ENCODE peak calls at places on chromosomes 3 and 15, in nine cellular contexts. H is fibroblast of lung; F is pancreas; Y is SK-N-SH; I is upper lobe of right lung; U is CD8-positive, alpha-beta T cell; M is cardiac muscle cell; P is heart right ventricle; K is A549. Z is an unnamed sample. For H3K4me1, the result is how much of the 10 kb centered on the place peaks cover.

GRCh38 chr3:109643590-109643989 is 306.2 kb upstream of the DPPA4 start:
- DNase-seq in I (no peak), U (no peak), P (no peak), F (no peak), H (peak), M (no peak), Y (no peak), K (peak), Z (no peak)

GRCh38 chr3:89419647-89420141 is 312.3 kb downstream of the EPHA3 start:
- DNase-seq in M (no peak), H (peak), Y (no peak), U (no peak), F (no peak), K (no peak), I (no peak), P (no peak), Z (no peak)

GRCh38 chr3:34683851-34684250 is 885.4 kb downstream of the PDCD6IP start:
- DNase-seq in P (peak), I (peak), M (peak), F (peak), U (no peak), K (peak), H (peak), Y (peak), Z (peak)

GRCh38 chr3:52099006-52099405 is 42.6 kb upstream of the DUSP7 start:
- DNase-seq in I (peak), U (no peak), Y (no peak), K (no peak), P (no peak), H (peak), M (peak), F (no peak), Z (no peak)

GRCh38 chr3:191455257-191455952 is 5.6 kb upstream of the PYDC2 start:
- DNase-seq in H (no peak), K (no peak), P (no peak), M (no peak), F (no peak), Y (no peak), I (no peak), U (no peak), Z (no peak)

GRCh38 chr3:155921486-155921885 is 51.0 kb downstream of the GMPS start:
- DNase-seq in P (no peak), U (no peak), I (no peak), H (no peak), M (no peak), K (no peak), Y (no peak), F (no peak), Z (no peak)

GRCh38 chr15:98286831-98287230 is 326.3 kb downstream of the ARRDC4 start:
- DNase-seq in Y (no peak), H (no peak), I (no peak), M (no peak), U (no peak), P (no peak), K (no peak), F (no peak), Z (no peak)

GRCh38 chr3:13657660-13658435 is 108.9 kb downstream of the FBLN2 start:
- DNase-seq in Y (peak), P (peak), F (peak), M (peak), K (peak), H (no peak), U (peak), I (peak), Z (peak)

GRCh38 chr15:81275711-81276417 is 48.1 kb downstream of the STARD5 start:
- DNase-seq in U (no peak), M (no peak), K (no peak), H (peak), F (no peak), I (no peak), Y (no peak), P (no peak), Z (no peak)

GRCh38 chr15:70099966-70100494 is 2.3 kb upstream of the TLE3 start:
- DNase-seq in Y (no peak), H (peak), K (no peak), I (no peak), P (no peak), M (peak), U (no peak), F (no peak), Z (no peak)

GRCh38 chr3:8557298-8557697 is 55.7 kb downstream of the LMCD1 start:
- DNase-seq in I (no peak), F (no peak), H (no peak), Y (no peak), U (no peak), M (no peak), P (no peak), K (no peak), Z (peak)

GRCh38 chr3:59862686-59863085 is 812.9 kb upstream of the CFAP20DC start:
- DNase-seq in M (no peak), U (no peak), Y (no peak), K (peak), H (peak), I (no peak), P (no peak), F (no peak), Z (no peak)

GRCh38 chr15:89419370-89419984 is 76.9 kb downstream of the RHCG start:
- DNase-seq in U (no peak), M (peak), F (peak), H (peak), K (peak), Y (no peak), P (peak), I (no peak), Z (peak)

GRCh38 chr15:74873756-74874424 is 725 bp upstream of the SCAMP2 start:
- DNase-seq in P (no peak), K (peak), M (no peak), U (no peak), Y (peak), H (no peak), F (no peak), I (no peak), Z (no peak)

GRCh38 chr3:65972765-65973164 is 66.0 kb downstream of the MAGI1 start:
- DNase-seq in I (no peak), H (no peak), U (no peak), M (no peak), Y (no peak), K (no peak), F (no peak), P (no peak), Z (no peak)
- TF ChIP-seq CTCF in I (no peak), H (no peak), U (no peak), M (no peak), Y (no peak), K (no peak), F (no peak), P (no peak), Z (no peak)

DNA sequence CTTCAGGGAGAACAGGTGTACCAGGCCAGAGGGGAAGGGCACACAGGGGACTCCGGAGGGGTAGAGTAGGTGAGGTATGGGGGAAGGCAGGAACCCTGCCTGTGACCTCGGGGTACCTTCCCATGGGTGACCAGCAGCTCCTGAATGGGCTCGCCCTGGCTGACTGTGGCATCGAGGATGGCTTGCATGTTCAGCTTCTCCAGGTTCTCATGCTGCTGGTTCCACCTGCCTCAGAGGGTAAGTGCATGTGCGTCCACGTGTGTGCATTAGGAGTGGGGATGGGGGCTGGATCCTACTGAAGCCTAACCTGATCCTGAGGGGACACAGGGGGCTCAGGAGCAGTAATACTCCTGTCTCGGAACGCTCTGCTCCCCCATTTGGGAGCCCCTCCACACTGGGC is 524 bp downstream of the ZMYND10 start:
- DNase-seq in I (no peak), M (no peak), U (no peak), H (no peak), Y (no peak), F (no peak), P (no peak), K (no peak), Z (no peak)
- H3K4me3 ChIP-seq in I (peak), M (peak), U (peak), H (peak), Y (no peak), F (no peak), P (peak), K (peak), Z (peak)

GRCh38 chr3:100844063-100844936 is 135.0 kb downstream of the TFG start:
- DNase-seq in I (no peak), P (no peak), F (no peak), U (no peak), M (no peak), H (peak), Y (no peak), K (no peak), Z (no peak)
- H3K4me1 ChIP-seq in I (under half), P (under half), F (under half), U (under half), M (under half), H (under half), Y (under half), K (under half), Z (under half)

GRCh38 chr15:82580713-82581112 is 40.5 kb upstream of the RPS17 start:
- DNase-seq in H (no peak), M (no peak), U (no peak), I (no peak), F (no peak), P (no peak), K (no peak), Y (no peak), Z (no peak)
- TF ChIP-seq CTCF in H (no peak), M (no peak), U (no peak), I (no peak), F (no peak), P (no peak), K (no peak), Y (no peak), Z (no peak)

GRCh38 chr3:120560304-120561250 is 35.6 kb upstream of the NDUFB4 start:
- DNase-seq in Y (no peak), H (peak), F (no peak), M (no peak), K (no peak), I (no peak), P (no peak), U (no peak), Z (no peak)
- H3K4me3 ChIP-seq in Y (peak), H (no peak), F (no peak), M (no peak), K (no peak), I (no peak), P (no peak), U (no peak), Z (no peak)

GRCh38 chr15:58527573-58528196 is 95.9 kb downstream of the LIPC start:
- DNase-seq in P (no peak), U (no peak), H (no peak), I (no peak), Y (no peak), M (no peak), F (no peak), K (no peak), Z (no peak)

GRCh38 chr15:58525926-58526538 is 94.2 kb downstream of the LIPC start:
- DNase-seq in K (no peak), H (no peak), U (no peak), M (no peak), Y (no peak), I (no peak), F (no peak), P (no peak), Z (no peak)

GRCh38 chr15:58528197-58528870 is 96.5 kb downstream of the LIPC start:
- DNase-seq in F (peak), H (peak), M (peak), U (no peak), Y (no peak), I (no peak), P (no peak), K (peak), Z (no peak)

GRCh38 chr15:58529041-58529440 is 97.2 kb downstream of the LIPC start:
- DNase-seq in Y (no peak), F (no peak), U (no peak), K (no peak), H (no peak), I (no peak), P (no peak), M (no peak), Z (no peak)

DNA sequence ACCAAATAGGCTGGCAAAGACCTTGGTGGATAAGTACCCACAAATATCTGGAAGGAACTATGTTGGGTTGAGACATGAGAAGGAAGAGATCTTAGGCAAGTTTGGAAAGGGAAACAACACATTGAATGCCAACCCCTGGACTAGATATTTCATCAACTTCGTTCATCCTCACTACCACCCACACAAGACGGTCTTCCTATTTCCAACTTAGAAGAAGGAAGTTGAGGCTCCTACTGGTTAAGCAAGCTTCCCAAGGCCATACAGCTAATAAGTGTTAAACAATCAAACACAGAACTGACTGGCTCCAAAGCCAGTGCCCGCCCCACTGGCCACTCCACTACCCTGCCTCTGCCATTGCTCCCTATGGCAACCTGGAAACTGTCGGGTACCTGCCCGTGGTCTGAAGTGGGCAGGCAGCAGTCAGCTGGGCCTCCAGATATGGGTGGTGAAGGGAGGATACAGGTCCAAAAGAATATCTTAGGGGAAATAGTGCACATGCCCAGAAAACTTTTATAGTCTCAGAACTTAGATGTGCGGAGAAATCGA is 94.9 kb downstream of the LIPC start:
- DNase-seq in I (no peak), P (no peak), F (no peak), Y (no peak), K (no peak), H (no peak), M (no peak), U (no peak), Z (no peak)
- H3K4me1 ChIP-seq in I (under half), P (under half), F (under half), Y (under half), K (half or more), H (under half), M (under half), U (under half), Z (half or more)

GRCh38 chr3:106862067-106862466 is 515.2 kb upstream of the CCDC54 start:
- DNase-seq in P (no peak), M (no peak), H (peak), F (no peak), U (no peak), K (no peak), Y (no peak), I (no peak), Z (no peak)
- TF ChIP-seq CTCF in P (peak), M (peak), H (peak), F (no peak), U (no peak), K (no peak), Y (peak), I (peak), Z (peak)

DNA sequence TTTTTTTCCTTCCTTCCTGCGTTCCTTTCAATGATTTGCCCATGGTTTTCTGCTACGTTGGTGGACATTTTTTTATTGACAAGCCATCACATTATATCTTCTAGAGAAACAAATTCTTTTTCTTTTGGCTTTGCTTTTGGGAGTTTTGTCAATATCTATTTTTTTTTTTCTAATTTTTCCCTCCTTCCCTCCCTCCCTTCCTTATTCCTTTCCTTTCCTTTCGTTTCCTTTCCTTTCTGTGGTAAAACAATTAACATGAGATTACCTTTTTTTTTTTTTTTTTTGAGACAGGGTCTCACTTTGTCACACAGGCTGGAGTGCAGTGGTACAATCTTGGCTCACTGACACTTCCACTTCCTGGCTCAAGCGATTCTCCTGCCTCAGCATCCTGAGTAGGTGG is 153.7 kb downstream of the THRB start:
- DNase-seq in K (no peak), U (no peak), I (no peak), H (no peak), P (no peak), F (no peak), Y (no peak), M (no peak), Z (no peak)
- H3K4me3 ChIP-seq in K (no peak), U (no peak), I (no peak), H (no peak), P (no peak), F (no peak), Y (no peak), M (no peak), Z (no peak)

Z was measured in left ventricle myocardium inferior.